ENCODE peak calls at places on chromosomes 12 and 14, in five cellular contexts. One of them, this sample, is unnamed.

GRCh38 chr12:131815132-131815531 is 13.1 kb upstream of the MMP17 start:
- DNase-seq in WERI-Rb-1: no peak
- DNase-seq in psoas muscle: no peak
- DNase-seq in SK-N-SH: no peak
- DNase-seq in upper lobe of left lung: no peak
- DNase-seq in this sample: no peak

GRCh38 chr12:22361785-22362184 is 27.3 kb upstream of the ST8SIA1 start:
- DNase-seq in upper lobe of left lung: no peak
- DNase-seq in SK-N-SH: no peak
- DNase-seq in WERI-Rb-1: peak; percentile 27
- DNase-seq in psoas muscle: no peak
- DNase-seq in this sample: peak; percentile 43

GRCh38 chr12:50302686-50303085 is 19.4 kb upstream of the LIMA1 start:
- DNase-seq in WERI-Rb-1: no peak
- DNase-seq in psoas muscle: no peak
- DNase-seq in SK-N-SH: no peak
- DNase-seq in upper lobe of left lung: no peak
- DNase-seq in this sample: no peak

GRCh38 chr14:71606064-71606463 is 326.2 kb upstream of the RGS6 start:
- DNase-seq in psoas muscle: no peak
- DNase-seq in upper lobe of left lung: no peak
- DNase-seq in SK-N-SH: no peak
- DNase-seq in WERI-Rb-1: no peak
- DNase-seq in this sample: no peak

GRCh38 chr12:79555006-79555925 is 135.5 kb downstream of the PAWR start:
- DNase-seq in psoas muscle: no peak
- DNase-seq in upper lobe of left lung: no peak
- DNase-seq in WERI-Rb-1: no peak
- DNase-seq in SK-N-SH: peak; percentile 36
- DNase-seq in this sample: no peak

GRCh38 chr12:95218852-95219171 is 1.2 kb downstream of the VEZT start:
- DNase-seq in WERI-Rb-1: peak; percentile 13
- DNase-seq in upper lobe of left lung: no peak
- DNase-seq in psoas muscle: no peak
- DNase-seq in SK-N-SH: no peak
- DNase-seq in this sample: peak; percentile 15

GRCh38 chr12:32756476-32757158 is 920 bp upstream of the YARS2 start:
- DNase-seq in psoas muscle: no peak
- DNase-seq in SK-N-SH: peak; percentile 5
- DNase-seq in upper lobe of left lung: no peak
- DNase-seq in WERI-Rb-1: no peak
- DNase-seq in this sample: peak; percentile 40

GRCh38 chr12:3493225-3494049 is 2.4 kb downstream of the PRMT8 start:
- DNase-seq in upper lobe of left lung: peak; percentile 66
- DNase-seq in psoas muscle: peak; percentile 16
- DNase-seq in WERI-Rb-1: peak; percentile 31
- DNase-seq in SK-N-SH: peak; percentile 65
- DNase-seq in this sample: peak; percentile 78

GRCh38 chr14:99033951-99034350 is 238.0 kb downstream of the BCL11B start:
- DNase-seq in WERI-Rb-1: no peak
- DNase-seq in upper lobe of left lung: no peak
- DNase-seq in psoas muscle: no peak
- DNase-seq in SK-N-SH: no peak
- DNase-seq in this sample: no peak

GRCh38 chr12:88501976-88502938 is 78.0 kb downstream of the KITLG start:
- DNase-seq in upper lobe of left lung: no peak
- DNase-seq in WERI-Rb-1: no peak
- DNase-seq in psoas muscle: no peak
- DNase-seq in SK-N-SH: no peak
- DNase-seq in this sample: no peak

GRCh38 chr14:94056579-94057308 is 24.3 kb downstream of the DDX24 start:
- DNase-seq in WERI-Rb-1: no peak
- DNase-seq in upper lobe of left lung: no peak
- DNase-seq in SK-N-SH: no peak
- DNase-seq in psoas muscle: no peak
- DNase-seq in this sample: no peak

GRCh38 chr12:29054790-29055663 is 94.1 kb upstream of the FAR2 start:
- DNase-seq in upper lobe of left lung: no peak
- DNase-seq in SK-N-SH: peak; percentile 73
- DNase-seq in psoas muscle: no peak
- DNase-seq in WERI-Rb-1: peak; percentile 67
- DNase-seq in this sample: no peak

GRCh38 chr14:77616133-77616453 is 344 bp downstream of the SPTLC2 start:
- DNase-seq in SK-N-SH: no peak
- DNase-seq in psoas muscle: no peak
- DNase-seq in WERI-Rb-1: no peak
- DNase-seq in upper lobe of left lung: no peak
- DNase-seq in this sample: no peak

GRCh38 chr12:95646781-95647184 is 95.5 kb upstream of the USP44 start:
- DNase-seq in WERI-Rb-1: no peak
- DNase-seq in SK-N-SH: no peak
- DNase-seq in upper lobe of left lung: no peak
- DNase-seq in psoas muscle: no peak
- DNase-seq in this sample: no peak

GRCh38 chr12:39935839-39936238 is 170.0 kb downstream of the SLC2A13 start:
- DNase-seq in SK-N-SH: no peak
- DNase-seq in psoas muscle: no peak
- DNase-seq in upper lobe of left lung: no peak
- DNase-seq in WERI-Rb-1: no peak
- DNase-seq in this sample: no peak

GRCh38 chr12:62799766-62800406 is 135.1 kb downstream of the PPM1H start:
- DNase-seq in psoas muscle: no peak
- DNase-seq in SK-N-SH: no peak
- DNase-seq in upper lobe of left lung: no peak
- DNase-seq in WERI-Rb-1: no peak
- DNase-seq in this sample: no peak

GRCh38 chr12:109897029-109897428 is 3.0 kb upstream of the TCHP start:
- DNase-seq in SK-N-SH: no peak
- DNase-seq in psoas muscle: no peak
- DNase-seq in WERI-Rb-1: no peak
- DNase-seq in upper lobe of left lung: no peak
- DNase-seq in this sample: no peak

GRCh38 chr12:89783321-89784060 is 74.9 kb upstream of the ATP2B1 start:
- DNase-seq in WERI-Rb-1: peak; percentile 81
- DNase-seq in SK-N-SH: no peak
- DNase-seq in psoas muscle: no peak
- DNase-seq in upper lobe of left lung: no peak
- DNase-seq in this sample: no peak

GRCh38 chr12:26152507-26153102 is 27.8 kb upstream of the BHLHE41 start:
- DNase-seq in WERI-Rb-1: no peak
- DNase-seq in psoas muscle: no peak
- DNase-seq in upper lobe of left lung: no peak
- DNase-seq in SK-N-SH: no peak
- DNase-seq in this sample: no peak

GRCh38 chr12:80553316-80553715 is 109.3 kb downstream of the PTPRQ start:
- DNase-seq in SK-N-SH: no peak
- DNase-seq in WERI-Rb-1: no peak
- DNase-seq in psoas muscle: no peak
- DNase-seq in upper lobe of left lung: no peak
- DNase-seq in this sample: no peak

GRCh38 chr12:41345071-41345470 is 157.0 kb downstream of the PDZRN4 start:
- DNase-seq in SK-N-SH: no peak
- DNase-seq in upper lobe of left lung: no peak
- DNase-seq in psoas muscle: no peak
- DNase-seq in WERI-Rb-1: no peak
- DNase-seq in this sample: no peak

GRCh38 chr12:96121271-96121711 is 72.9 kb upstream of the ELK3 start:
- DNase-seq in upper lobe of left lung: no peak
- DNase-seq in WERI-Rb-1: no peak
- DNase-seq in psoas muscle: no peak
- DNase-seq in SK-N-SH: no peak
- DNase-seq in this sample: no peak

GRCh38 chr12:104213952-104214351 is 1.6 kb upstream of the TXNRD1 start:
- DNase-seq in SK-N-SH: peak; percentile 58
- DNase-seq in upper lobe of left lung: no peak
- DNase-seq in psoas muscle: no peak
- DNase-seq in WERI-Rb-1: no peak
- DNase-seq in this sample: no peak

GRCh38 chr14:94906991-94907587 is 137.2 kb upstream of the GSC start:
- DNase-seq in upper lobe of left lung: no peak
- DNase-seq in WERI-Rb-1: no peak
- DNase-seq in psoas muscle: no peak
- DNase-seq in SK-N-SH: no peak
- DNase-seq in this sample: no peak

GRCh38 chr12:93727195-93727811 is 50.1 kb downstream of the CRADD start:
- DNase-seq in WERI-Rb-1: no peak
- DNase-seq in psoas muscle: peak; percentile 35
- DNase-seq in upper lobe of left lung: no peak
- DNase-seq in SK-N-SH: no peak
- DNase-seq in this sample: no peak

GRCh38 chr14:103199141-103199540 is 75.9 kb downstream of the TNFAIP2 start:
- DNase-seq in WERI-Rb-1: no peak
- DNase-seq in upper lobe of left lung: no peak
- DNase-seq in SK-N-SH: no peak
- DNase-seq in psoas muscle: peak; percentile 62
- DNase-seq in this sample: no peak

GRCh38 chr12:64273527-64274403 is 51.7 kb upstream of the KICS2 start:
- DNase-seq in psoas muscle: no peak
- DNase-seq in SK-N-SH: peak; percentile 30
- DNase-seq in upper lobe of left lung: no peak
- DNase-seq in WERI-Rb-1: peak; percentile 55
- DNase-seq in this sample: peak; percentile 64

GRCh38 chr14:62736426-62737043 is 308.7 kb downstream of the KCNH5 start:
- DNase-seq in WERI-Rb-1: no peak
- DNase-seq in SK-N-SH: no peak
- DNase-seq in psoas muscle: no peak
- DNase-seq in upper lobe of left lung: no peak
- DNase-seq in this sample: no peak

GRCh38 chr12:7142057-7142644 is 12.0 kb downstream of the CLSTN3 start:
- DNase-seq in SK-N-SH: peak; percentile 66
- DNase-seq in psoas muscle: no peak
- DNase-seq in WERI-Rb-1: peak; percentile 74
- DNase-seq in upper lobe of left lung: no peak
- DNase-seq in this sample: peak; percentile 70

GRCh38 chr14:58572092-58572853 is 65.5 kb upstream of the DACT1 start:
- DNase-seq in upper lobe of left lung: no peak
- DNase-seq in SK-N-SH: no peak
- DNase-seq in psoas muscle: no peak
- DNase-seq in WERI-Rb-1: no peak
- DNase-seq in this sample: peak; percentile 9

GRCh38 chr14:30584058-30584630 is 25.2 kb downstream of the G2E3 start:
- DNase-seq in WERI-Rb-1: no peak
- DNase-seq in upper lobe of left lung: no peak
- DNase-seq in psoas muscle: no peak
- DNase-seq in SK-N-SH: no peak
- DNase-seq in this sample: no peak

GRCh38 chr12:116384629-116385485 is 107.4 kb upstream of the MED13L start:
- DNase-seq in upper lobe of left lung: no peak
- DNase-seq in psoas muscle: no peak
- DNase-seq in SK-N-SH: no peak
- DNase-seq in WERI-Rb-1: peak; percentile 22
- DNase-seq in this sample: no peak

GRCh38 chr14:104805326-104805678 is 4.4 kb downstream of the ZBTB42 start:
- DNase-seq in WERI-Rb-1: no peak
- DNase-seq in psoas muscle: peak; percentile 62
- DNase-seq in SK-N-SH: peak; percentile 36
- DNase-seq in upper lobe of left lung: no peak
- DNase-seq in this sample: no peak

GRCh38 chr12:75556306-75556899 is 45.0 kb upstream of the KRR1 start:
- DNase-seq in psoas muscle: no peak
- DNase-seq in upper lobe of left lung: no peak
- DNase-seq in SK-N-SH: no peak
- DNase-seq in WERI-Rb-1: no peak
- DNase-seq in this sample: no peak

GRCh38 chr14:100239200-100239839 is 376 bp downstream of the YY1 start:
- DNase-seq in psoas muscle: peak; percentile 45
- DNase-seq in SK-N-SH: no peak
- DNase-seq in WERI-Rb-1: no peak
- DNase-seq in upper lobe of left lung: peak; percentile 92
- DNase-seq in this sample: no peak

GRCh38 chr14:24067133-24068082 is 4.0 kb upstream of the CPNE6 start:
- DNase-seq in WERI-Rb-1: peak; percentile 33
- DNase-seq in upper lobe of left lung: no peak
- DNase-seq in SK-N-SH: peak; percentile 21
- DNase-seq in psoas muscle: no peak
- DNase-seq in this sample: no peak

GRCh38 chr14:24407608-24408325 is 9.0 kb downstream of the NYNRIN start:
- DNase-seq in WERI-Rb-1: no peak
- DNase-seq in upper lobe of left lung: peak; percentile 63
- DNase-seq in psoas muscle: no peak
- DNase-seq in SK-N-SH: no peak
- DNase-seq in this sample: no peak

DNA sequence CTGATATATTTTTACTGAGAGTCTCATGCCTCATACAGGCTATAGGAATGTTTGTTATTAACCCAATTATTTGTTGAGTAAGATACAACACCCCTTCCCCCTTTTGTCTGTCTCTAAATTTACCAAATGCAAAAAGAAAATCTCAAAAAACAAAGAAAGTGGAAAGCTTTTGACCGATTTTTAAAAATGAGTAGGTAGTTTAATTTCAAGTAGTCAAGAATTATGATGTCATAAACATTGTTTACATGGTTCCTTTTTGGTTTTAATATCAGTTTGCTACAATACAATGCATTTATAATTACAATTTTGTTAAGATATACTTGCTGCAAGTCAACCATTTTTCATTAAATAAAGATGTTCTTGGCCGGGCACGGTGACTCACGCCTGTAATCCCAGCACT is 84.7 kb upstream of the HMGA2 start:
- DNase-seq in SK-N-SH: no peak
- DNase-seq in WERI-Rb-1: no peak
- DNase-seq in upper lobe of left lung: no peak
- DNase-seq in psoas muscle: no peak
- DNase-seq in this sample: no peak
- H3K27ac ChIP-seq in SK-N-SH: peak overlapping the region; percentile 94
- H3K27ac ChIP-seq in WERI-Rb-1: no peak overlapping the region
- H3K27ac ChIP-seq in upper lobe of left lung: no peak overlapping the region
- H3K27ac ChIP-seq in psoas muscle: no peak overlapping the region
- H3K27ac ChIP-seq in this sample: no peak overlapping the region

DNA sequence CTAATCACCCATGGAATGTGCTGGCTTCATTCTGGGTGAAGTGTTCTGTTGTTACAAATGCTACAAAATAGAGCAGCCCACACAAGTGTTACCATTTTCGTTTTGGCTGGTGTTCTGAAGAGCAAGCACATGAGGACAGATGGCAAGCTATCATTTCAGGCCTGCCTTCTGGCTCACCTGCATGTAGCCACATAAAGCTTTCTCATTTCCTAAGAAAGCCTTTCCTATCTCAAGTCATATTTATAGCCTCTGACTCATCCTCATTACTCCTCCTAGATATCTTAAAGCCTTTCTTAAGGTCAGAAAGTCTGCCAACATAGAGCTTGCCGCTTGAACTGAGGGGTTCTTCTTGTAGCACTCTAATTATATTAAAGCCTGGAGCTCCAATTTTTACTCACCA is 89.0 kb downstream of the PTPRR start:
- DNase-seq in psoas muscle: no peak
- DNase-seq in WERI-Rb-1: peak; percentile 59
- DNase-seq in SK-N-SH: no peak
- DNase-seq in upper lobe of left lung: no peak
- DNase-seq in this sample: peak; percentile 17
- H3K27ac ChIP-seq in psoas muscle: no peak overlapping the region
- H3K27ac ChIP-seq in WERI-Rb-1: peak overlapping the region; percentile 69
- H3K27ac ChIP-seq in SK-N-SH: no peak overlapping the region
- H3K27ac ChIP-seq in upper lobe of left lung: no peak overlapping the region
- H3K27ac ChIP-seq in this sample: no peak overlapping the region

GRCh38 chr14:41385787-41386186 is 220.9 kb upstream of the LRFN5 start:
- DNase-seq in psoas muscle: no peak
- DNase-seq in WERI-Rb-1: no peak
- DNase-seq in SK-N-SH: no peak
- DNase-seq in upper lobe of left lung: no peak
- DNase-seq in this sample: no peak
- H3K27ac ChIP-seq in psoas muscle: no peak overlapping the region
- H3K27ac ChIP-seq in WERI-Rb-1: no peak overlapping the region
- H3K27ac ChIP-seq in SK-N-SH: no peak overlapping the region
- H3K27ac ChIP-seq in upper lobe of left lung: no peak overlapping the region
- H3K27ac ChIP-seq in this sample: no peak overlapping the region

GRCh38 chr14:54614296-54614695 is 47.4 kb downstream of the SAMD4A start:
- DNase-seq in SK-N-SH: no peak
- DNase-seq in WERI-Rb-1: no peak
- DNase-seq in psoas muscle: no peak
- DNase-seq in upper lobe of left lung: no peak
- DNase-seq in this sample: no peak
- H3K27ac ChIP-seq in SK-N-SH: no peak overlapping the region
- H3K27ac ChIP-seq in WERI-Rb-1: no peak overlapping the region
- H3K27ac ChIP-seq in psoas muscle: no peak overlapping the region
- H3K27ac ChIP-seq in upper lobe of left lung: no peak overlapping the region
- H3K27ac ChIP-seq in this sample: no peak overlapping the region